ENCODE peak calls at places on chromosomes 16 and 17, in six cellular contexts. F, N, R, P, G and C are unnamed samples.

GRCh38 chr16:68978303-68978954 is 127.0 kb upstream of the HAS3 start:
- DNase-seq in F (no peak), N (no peak), R (no peak), P (no peak), G (no peak), C (no peak)

GRCh38 chr17:83081561-83082201 is 2.3 kb downstream of the METRNL start:
- DNase-seq in F (no peak), N (peak; percentile 69), R (peak; percentile 64), P (no peak), G (no peak), C (no peak)

GRCh38 chr17:44628234-44629188 is 27.8 kb upstream of the MEIOC start:
- DNase-seq in F (peak; percentile 29), N (peak; percentile 28), R (peak; percentile 44), P (peak; percentile 23), G (peak; percentile 69), C (peak; percentile 96)

GRCh38 chr17:16486373-16487250 is 5.4 kb downstream of the LRRC75A start:
- DNase-seq in F (no peak), N (peak; percentile 70), R (peak; percentile 73), P (peak; percentile 77), G (peak; percentile 76), C (no peak)

GRCh38 chr17:56756536-56756935 is 77.2 kb downstream of the C17orf67 start:
- DNase-seq in F (peak; percentile 24), N (peak; percentile 80), R (no peak), P (no peak), G (peak; percentile 47), C (no peak)

GRCh38 chr17:1872976-1873375 is 43.2 kb downstream of the RPA1 start:
- DNase-seq in F (no peak), N (no peak), R (no peak), P (no peak), G (no peak), C (no peak)

GRCh38 chr16:66849021-66849420 is 4.8 kb downstream of the CA7 start:
- DNase-seq in F (no peak), N (no peak), R (no peak), P (no peak), G (no peak), C (no peak)

GRCh38 chr17:59331929-59332889 is 754 bp downstream of the YPEL2 start:
- DNase-seq in F (no peak), N (peak; percentile 59), R (peak; percentile 41), P (peak; percentile 73), G (peak; percentile 51), C (peak; percentile 40)

GRCh38 chr16:64132686-64133085 is 989.2 kb downstream of the CDH11 start:
- DNase-seq in F (no peak), N (no peak), R (no peak), P (no peak), G (peak; percentile 0), C (no peak)

GRCh38 chr17:57002904-57003303 is 25.0 kb downstream of the SCPEP1 start:
- DNase-seq in F (no peak), N (no peak), R (no peak), P (no peak), G (no peak), C (no peak)

GRCh38 chr17:44636562-44636961 is 19.7 kb upstream of the MEIOC start:
- DNase-seq in F (peak; percentile 16), N (peak; percentile 72), R (no peak), P (no peak), G (peak; percentile 77), C (peak; percentile 49)